ENCODE peak calls at places on chromosomes 3 and 15, in ten cellular contexts. L, Q, A, B, J, S, M, R, Y and Z are unnamed samples. For H3K4me1, the result is how much of the 10 kb centered on the place peaks cover.

GRCh38 chr3:58474348-58474911 is 17.5 kb upstream of the KCTD6 start:
- DNase-seq in L (no peak), Q (no peak), A (no peak), B (no peak), J (no peak), S (no peak), M (no peak), R (no peak), Y (no peak), Z (no peak)

GRCh38 chr15:77527164-77527778 is 105.4 kb downstream of the LINGO1 start:
- DNase-seq in L (peak), Q (peak), A (no peak), B (peak), J (peak), S (no peak), M (peak), R (peak), Y (peak), Z (no peak)

GRCh38 chr15:38670142-38671002 is 105.8 kb upstream of the RASGRP1 start:
- DNase-seq in L (no peak), Q (no peak), A (no peak), B (no peak), J (no peak), S (peak), M (peak), R (no peak), Y (no peak), Z (peak)

GRCh38 chr3:191330309-191330712 is at the start of gene UTS2B:
- DNase-seq in L (peak), Q (peak), A (no peak), B (peak), J (no peak), S (no peak), M (no peak), R (no peak), Y (peak), Z (no peak)

GRCh38 chr3:192494176-192494575 is 233.2 kb downstream of the FGF12 start:
- DNase-seq in L (no peak), Q (peak), A (no peak), B (no peak), J (no peak), S (no peak), M (no peak), R (no peak), Y (peak), Z (no peak)

GRCh38 chr3:171242951-171243350 is 216.4 kb upstream of the SLC2A2 start:
- DNase-seq in L (no peak), Q (no peak), A (no peak), B (no peak), J (no peak), S (no peak), M (no peak), R (no peak), Y (no peak), Z (no peak)

GRCh38 chr3:15629860-15630597 is 28.5 kb downstream of the BTD start:
- DNase-seq in L (peak), Q (peak), A (peak), B (peak), J (no peak), S (peak), M (peak), R (peak), Y (peak), Z (peak)

GRCh38 chr3:168049366-168049974 is 46.3 kb downstream of the GOLIM4 start:
- DNase-seq in L (peak), Q (peak), A (no peak), B (no peak), J (no peak), S (no peak), M (no peak), R (no peak), Y (no peak), Z (no peak)

GRCh38 chr15:71456812-71457211 is 341.5 kb downstream of the THSD4 start:
- DNase-seq in L (no peak), Q (no peak), A (no peak), B (no peak), J (no peak), S (no peak), M (no peak), R (no peak), Y (no peak), Z (no peak)

GRCh38 chr3:46427929-46428833 is 21.1 kb downstream of the CCRL2 start:
- DNase-seq in L (no peak), Q (no peak), A (no peak), B (peak), J (no peak), S (no peak), M (no peak), R (no peak), Y (no peak), Z (no peak)

GRCh38 chr3:170753421-170754344 is 116.3 kb downstream of the RPL22L1 start:
- DNase-seq in L (peak), Q (peak), A (no peak), B (no peak), J (no peak), S (no peak), M (no peak), R (peak), Y (peak), Z (no peak)

GRCh38 chr15:33278816-33279612 is 31.8 kb upstream of the RYR3 start:
- DNase-seq in L (peak), Q (peak), A (no peak), B (no peak), J (no peak), S (no peak), M (no peak), R (peak), Y (peak), Z (no peak)

GRCh38 chr3:190205739-190206138 is 85.0 kb upstream of the P3H2 start:
- DNase-seq in L (peak), Q (peak), A (peak), B (no peak), J (no peak), S (no peak), M (no peak), R (no peak), Y (no peak), Z (no peak)

GRCh38 chr3:139101396-139101795 is 56.7 kb upstream of the PRR23C start:
- DNase-seq in L (no peak), Q (no peak), A (no peak), B (no peak), J (no peak), S (no peak), M (peak), R (no peak), Y (no peak), Z (no peak)

GRCh38 chr3:188169826-188170455 is 16.0 kb downstream of the LPP start:
- DNase-seq in L (peak), Q (peak), A (no peak), B (no peak), J (no peak), S (no peak), M (no peak), R (no peak), Y (no peak), Z (no peak)

GRCh38 chr15:40930430-40931299 is 1.5 kb downstream of the DLL4 start:
- DNase-seq in L (peak), Q (peak), A (no peak), B (peak), J (peak), S (peak), M (no peak), R (peak), Y (no peak), Z (peak)

GRCh38 chr15:40932146-40932545 is 3.0 kb downstream of the DLL4 start:
- DNase-seq in L (no peak), Q (no peak), A (no peak), B (no peak), J (no peak), S (no peak), M (peak), R (no peak), Y (no peak), Z (no peak)

GRCh38 chr15:40932625-40933519 is 3.7 kb downstream of the DLL4 start:
- DNase-seq in L (no peak), Q (no peak), A (no peak), B (no peak), J (no peak), S (no peak), M (no peak), R (no peak), Y (no peak), Z (no peak)

GRCh38 chr15:40929730-40930429 is 740 bp downstream of the DLL4 start:
- DNase-seq in L (peak), Q (peak), A (no peak), B (peak), J (peak), S (no peak), M (no peak), R (peak), Y (no peak), Z (peak)

GRCh38 chr15:40931300-40932142 is 2.4 kb downstream of the DLL4 start:
- DNase-seq in L (no peak), Q (no peak), A (no peak), B (no peak), J (no peak), S (no peak), M (no peak), R (no peak), Y (no peak), Z (no peak)
- H3K4me1 ChIP-seq in L (under half), Q (under half), A (under half), B (under half), J (under half), S (under half), M (under half), R (under half), Y (under half), Z (under half)

DNA sequence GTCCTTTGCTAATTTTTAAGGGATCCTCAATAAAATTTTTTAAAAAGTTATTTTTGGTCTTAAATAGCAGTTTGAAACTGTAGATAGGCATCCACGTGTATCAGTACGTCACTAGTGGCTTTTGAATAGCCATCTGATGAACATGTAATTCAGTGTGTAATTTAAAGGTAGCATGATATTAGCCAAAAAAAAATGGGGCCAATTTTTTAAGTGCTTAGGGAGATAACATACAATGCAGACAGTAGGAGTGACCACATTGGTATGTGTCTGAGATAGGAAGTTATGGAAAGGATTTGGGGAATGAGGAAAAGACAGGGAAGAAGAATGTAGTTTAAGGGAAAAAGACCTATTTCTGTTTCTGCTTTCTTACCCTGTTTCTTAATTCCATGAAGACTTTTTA is 2.5 kb downstream of the AP4E1 start:
- DNase-seq in L (peak), Q (peak), A (no peak), B (no peak), J (no peak), S (no peak), M (no peak), R (no peak), Y (no peak), Z (no peak)
- H3K4me3 ChIP-seq in L (no peak), Q (no peak), A (no peak), B (no peak), J (no peak), S (no peak), M (no peak), R (no peak), Y (no peak), Z (no peak)

GRCh38 chr15:68034071-68034470 is 20.0 kb upstream of the PIAS1 start:
- DNase-seq in L (no peak), Q (peak), A (no peak), B (no peak), J (no peak), S (no peak), M (no peak), R (no peak), Y (no peak), Z (no peak)

GRCh38 chr15:68032672-68033071 is 21.4 kb upstream of the PIAS1 start:
- DNase-seq in L (no peak), Q (no peak), A (peak), B (no peak), J (no peak), S (no peak), M (no peak), R (no peak), Y (no peak), Z (no peak)

GRCh38 chr15:68029959-68030358 is 24.2 kb upstream of the PIAS1 start:
- DNase-seq in L (no peak), Q (no peak), A (no peak), B (no peak), J (no peak), S (no peak), M (no peak), R (no peak), Y (no peak), Z (no peak)

GRCh38 chr15:68031406-68031805 is 22.7 kb upstream of the PIAS1 start:
- DNase-seq in L (no peak), Q (peak), A (no peak), B (no peak), J (no peak), S (no peak), M (no peak), R (no peak), Y (no peak), Z (no peak)

GRCh38 chr15:68034719-68035293 is 19.3 kb upstream of the PIAS1 start:
- DNase-seq in L (no peak), Q (no peak), A (no peak), B (no peak), J (no peak), S (no peak), M (no peak), R (no peak), Y (no peak), Z (no peak)
- TF ChIP-seq CTCF in L (no peak), Q (no peak), A (no peak), B (no peak), J (no peak), S (no peak), M (no peak), R (no peak), Y (no peak), Z (no peak)

DNA sequence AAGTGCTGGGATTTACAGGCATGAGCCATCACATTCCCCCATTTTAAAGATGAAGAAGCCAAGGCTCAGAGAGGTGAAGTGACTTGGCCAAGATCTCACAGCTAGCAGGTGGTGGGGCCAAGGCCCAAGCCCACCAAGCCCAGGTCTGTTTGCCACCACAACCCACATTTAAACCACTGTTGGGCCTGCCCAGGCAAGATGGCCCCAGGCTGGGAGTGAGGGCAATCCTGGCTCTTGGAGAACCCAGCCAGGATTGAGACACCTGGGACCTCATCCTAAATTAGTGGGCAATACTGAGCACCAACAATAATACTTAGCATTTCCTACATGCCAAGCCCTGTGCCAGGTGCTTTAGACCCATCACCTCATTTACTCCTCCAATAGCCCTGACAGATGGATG is 6.9 kb downstream of the IGDCC3 start:
- DNase-seq in L (no peak), Q (no peak), A (no peak), B (no peak), J (no peak), S (no peak), M (no peak), R (no peak), Y (no peak), Z (peak)
- H3K4me1 ChIP-seq in L (under half), Q (under half), A (under half), B (half or more), J (under half), S (under half), M (under half), R (under half), Y (under half), Z (under half)

DNA sequence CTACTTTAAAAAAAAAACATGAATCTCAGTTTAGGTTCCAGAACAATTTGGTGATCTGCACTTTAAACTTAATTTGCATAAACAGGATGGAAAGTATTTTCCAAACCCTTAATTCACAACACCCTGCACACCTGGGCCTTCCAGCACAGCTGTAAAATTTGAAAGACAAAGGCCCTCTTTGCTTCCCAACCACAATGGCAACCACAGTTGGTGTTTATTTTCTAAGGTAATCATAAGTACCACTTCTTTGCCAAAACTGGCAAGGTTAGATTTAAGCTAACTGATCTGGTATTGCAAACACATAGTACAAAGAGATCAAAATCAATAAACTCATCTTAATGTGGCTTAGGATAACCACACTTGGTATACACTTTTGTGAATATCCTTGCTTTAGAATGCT is 4.1 kb downstream of the LRIG1 start:
- DNase-seq in L (no peak), Q (no peak), A (no peak), B (no peak), J (no peak), S (no peak), M (peak), R (no peak), Y (no peak), Z (no peak)
- H3K4me3 ChIP-seq in L (no peak), Q (no peak), A (no peak), B (no peak), J (peak), S (no peak), M (peak), R (no peak), Y (no peak), Z (no peak)

GRCh38 chr3:177448987-177449975 is 252.0 kb upstream of the TBL1XR1 start:
- DNase-seq in L (peak), Q (peak), A (peak), B (no peak), J (no peak), S (no peak), M (no peak), R (no peak), Y (peak), Z (peak)
- TF ChIP-seq CTCF in L (no peak), Q (no peak), A (no peak), B (no peak), J (no peak), S (no peak), M (no peak), R (no peak), Y (no peak), Z (no peak)

GRCh38 chr3:101936419-101937331 is 87.4 kb downstream of the NFKBIZ start:
- DNase-seq in L (peak), Q (peak), A (peak), B (no peak), J (no peak), S (no peak), M (no peak), R (no peak), Y (peak), Z (no peak)
- H3K4me1 ChIP-seq in L (under half), Q (under half), A (half or more), B (under half), J (under half), S (half or more), M (under half), R (under half), Y (under half), Z (under half)

GRCh38 chr3:50359760-50360110 is 414 bp upstream of the TMEM115 start:
- DNase-seq in L (no peak), Q (no peak), A (no peak), B (no peak), J (no peak), S (no peak), M (no peak), R (no peak), Y (no peak), Z (no peak)
- H3K4me3 ChIP-seq in L (no peak), Q (no peak), A (peak), B (no peak), J (peak), S (peak), M (peak), R (peak), Y (peak), Z (peak)

DNA sequence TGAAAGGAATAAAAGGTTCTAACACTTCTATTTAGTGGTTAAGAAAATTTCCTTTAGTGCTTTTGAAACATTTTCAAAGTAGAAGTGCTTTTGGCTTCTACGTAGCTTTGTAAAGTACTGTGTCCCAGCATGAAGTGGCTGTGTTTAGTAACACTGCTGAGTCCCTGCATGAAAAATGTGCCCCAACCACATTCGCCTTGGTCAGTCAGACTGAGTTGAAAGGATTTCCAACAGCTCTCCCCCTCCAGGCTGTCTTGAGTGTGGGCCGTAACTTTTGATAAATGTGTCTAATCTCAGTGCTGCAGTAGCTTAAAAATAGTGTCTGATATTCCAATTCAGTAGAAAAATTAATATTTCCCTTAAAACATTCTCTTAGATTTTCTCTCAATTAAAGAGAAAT is 115.0 kb downstream of the NR1D2 start:
- DNase-seq in L (peak), Q (peak), A (no peak), B (peak), J (no peak), S (no peak), M (no peak), R (no peak), Y (no peak), Z (no peak)
- TF ChIP-seq CTCF in L (no peak), Q (no peak), A (no peak), B (no peak), J (no peak), S (no peak), M (no peak), R (no peak), Y (no peak), Z (no peak)

DNA sequence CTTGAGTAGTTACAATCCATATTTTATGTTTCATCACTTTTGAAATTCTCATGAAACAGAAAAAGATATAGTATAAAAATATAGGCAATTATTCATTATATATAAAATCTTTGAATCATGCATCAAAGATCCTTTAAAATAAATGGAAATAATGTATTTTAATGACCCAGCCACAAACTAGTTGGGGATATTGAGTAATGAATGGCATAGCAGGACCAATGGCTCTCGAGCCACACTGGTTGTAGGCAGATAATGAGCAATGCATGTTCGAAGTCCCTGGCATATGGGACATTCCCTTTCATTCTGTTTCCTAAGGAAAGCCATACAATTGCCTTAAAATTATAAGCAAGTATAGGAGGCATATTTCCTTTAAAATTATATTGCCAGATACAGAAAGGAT is 107.4 kb upstream of the IL12A start:
- DNase-seq in L (no peak), Q (no peak), A (no peak), B (no peak), J (no peak), S (no peak), M (no peak), R (no peak), Y (no peak), Z (no peak)
- H3K4me1 ChIP-seq in L (under half), Q (under half), A (under half), B (under half), J (half or more), S (under half), M (under half), R (half or more), Y (under half), Z (under half)